ENCODE peak calls at places on chromosomes 16 and 17, in five cellular contexts. W is progenitor cell of endocrine pancreas, I is breast epithelium, U is kidney glomerular epithelial cell, M is NCI-H460. T is an unnamed sample.

GRCh38 chr17:57986841-57987581 is 1.0 kb downstream of the VEZF1 start:
- DNase-seq in W (peak), I (no peak), U (peak), M (no peak), T (no peak)

GRCh38 chr17:79968116-79968515 is 67.6 kb downstream of the TBC1D16 start:
- DNase-seq in W (no peak), I (peak), U (no peak), M (no peak), T (no peak)

GRCh38 chr17:27491713-27492190 is 35.5 kb downstream of the KSR1 start:
- DNase-seq in W (no peak), I (no peak), U (no peak), M (no peak), T (no peak)

GRCh38 chr17:31918701-31919128 is 17.2 kb upstream of the UTP6 start:
- DNase-seq in W (no peak), I (no peak), U (no peak), M (no peak), T (no peak)

GRCh38 chr16:67723151-67723915 is 4.2 kb upstream of the GFOD2 start:
- DNase-seq in W (no peak), I (no peak), U (peak), M (no peak), T (no peak)

GRCh38 chr16:85512716-85513115 is 100.4 kb upstream of the GSE1 start:
- DNase-seq in W (no peak), I (no peak), U (no peak), M (no peak), T (no peak)

GRCh38 chr17:77501101-77501566 is 360.4 kb downstream of the SEC14L1 start:
- DNase-seq in W (no peak), I (no peak), U (no peak), M (no peak), T (no peak)

GRCh38 chr17:72476134-72476533 is 355.3 kb downstream of the SOX9 start:
- DNase-seq in W (no peak), I (no peak), U (no peak), M (no peak), T (no peak)

GRCh38 chr16:11759163-11759834 is 16.6 kb upstream of the TXNDC11 start:
- DNase-seq in W (no peak), I (no peak), U (no peak), M (no peak), T (no peak)

GRCh38 chr17:41618341-41619161 is 5.8 kb downstream of the KRT17 start:
- DNase-seq in W (no peak), I (no peak), U (peak), M (no peak), T (no peak)

GRCh38 chr17:2058521-2059124 is 3.7 kb downstream of the HIC1 start:
- DNase-seq in W (no peak), I (no peak), U (peak), M (no peak), T (no peak)